ENCODE peak calls at places on chromosomes 5 and 9, in ten cellular contexts. Z, S, K, T, Q, H, E, I, B and M are unnamed samples.

GRCh38 chr9:128456613-128457061 is 831 bp downstream of the ODF2 start:
- DNase-seq in I (peak; percentile 62), K (peak; percentile 66), T (peak; percentile 84), H (peak; percentile 58), Q (peak; percentile 59), Z (peak; percentile 72), E (peak; percentile 48), S (peak; percentile 58), B (peak; percentile 89), M (peak; percentile 60)

GRCh38 chr5:143657814-143658395 is 154.1 kb upstream of the HMHB1 start:
- DNase-seq in B (no peak), Z (no peak), I (peak; percentile 50), Q (peak; percentile 72), K (no peak), H (no peak), T (no peak), S (no peak), E (no peak), M (no peak)

GRCh38 chr5:92956886-92957285 is 624.1 kb downstream of the NR2F1-AS1 start:
- DNase-seq in K (no peak), I (no peak), S (no peak), Q (no peak), Z (no peak), T (no peak), B (no peak), H (no peak), E (no peak), M (no peak)

GRCh38 chr9:132182609-132183073 is 20.8 kb downstream of the NTNG2 start:
- DNase-seq in I (no peak), K (no peak), B (peak; percentile 69), Z (no peak), T (no peak), S (no peak), Q (no peak), E (no peak), H (no peak), M (no peak)

GRCh38 chr5:131821221-131821620 is 24.4 kb upstream of the FNIP1 start:
- DNase-seq in Z (no peak), B (no peak), H (peak; percentile 19), S (no peak), I (no peak), E (no peak), Q (no peak), T (no peak), K (no peak), M (no peak)

GRCh38 chr5:171847026-171847425 is 61.4 kb downstream of the SMIM23 start:
- DNase-seq in Z (no peak), K (no peak), H (no peak), S (no peak), I (no peak), T (no peak), B (no peak), Q (no peak), E (no peak), M (no peak)

GRCh38 chr5:97550164-97550563 is 367.1 kb upstream of the RIOK2 start:
- DNase-seq in T (no peak), Z (no peak), I (no peak), S (no peak), K (no peak), B (peak; percentile 46), Q (peak; percentile 21), E (no peak), H (peak; percentile 72), M (no peak)

GRCh38 chr5:136087961-136088871 is 44.4 kb upstream of the SMAD5 start:
- DNase-seq in K (no peak), B (no peak), I (no peak), Q (no peak), S (peak; percentile 87), Z (peak; percentile 86), T (peak; percentile 93), E (no peak), H (peak; percentile 36), M (peak; percentile 67)

GRCh38 chr5:157269165-157269671 is 3.3 kb downstream of the CYFIP2 start:
- DNase-seq in Q (no peak), S (no peak), K (no peak), T (no peak), H (no peak), E (no peak), B (peak; percentile 73), I (no peak), Z (no peak), M (no peak)

GRCh38 chr5:81856948-81857928 is 106.3 kb upstream of the SSBP2 start:
- DNase-seq in B (peak; percentile 69), H (no peak), K (no peak), T (peak; percentile 88), I (no peak), S (peak; percentile 14), Z (peak; percentile 86), Q (peak; percentile 57), E (no peak), M (peak; percentile 49)

GRCh38 chr5:52985306-52985705 is 3.8 kb upstream of the ITGA2 start:
- DNase-seq in K (no peak), T (no peak), Z (no peak), H (peak; percentile 56), B (no peak), I (no peak), Q (peak; percentile 82), E (no peak), S (no peak), M (no peak)

GRCh38 chr5:90645024-90645610 is 86.5 kb downstream of the ADGRV1 start:
- DNase-seq in E (no peak), T (no peak), K (no peak), S (no peak), I (peak; percentile 37), B (peak; percentile 65), Z (no peak), Q (no peak), H (no peak), M (no peak)

GRCh38 chr9:93536874-93537273 is 39.5 kb upstream of the PHF2 start:
- DNase-seq in K (no peak), Q (no peak), S (no peak), Z (no peak), T (no peak), I (no peak), E (no peak), B (peak; percentile 43), H (no peak), M (no peak)

GRCh38 chr5:149358294-149358651 is 427 bp downstream of the PCYOX1L start:
- DNase-seq in T (peak; percentile 79), B (peak; percentile 29), H (no peak), S (peak; percentile 43), Q (peak; percentile 39), K (peak; percentile 30), E (peak; percentile 44), I (no peak), Z (peak; percentile 42), M (no peak)

GRCh38 chr5:98307811-98308210 is 465.7 kb upstream of the RGMB start:
- DNase-seq in I (no peak), Q (peak; percentile 95), E (no peak), S (no peak), K (no peak), T (no peak), Z (no peak), H (peak; percentile 92), B (no peak), M (no peak)

GRCh38 chr9:72753261-72753893 is 199.5 kb downstream of the ALDH1A1 start:
- DNase-seq in S (no peak), T (no peak), H (peak; percentile 31), B (no peak), K (no peak), Z (no peak), Q (peak; percentile 4), I (no peak), E (no peak), M (no peak)

GRCh38 chr9:15306068-15306756 is 804 bp downstream of the TTC39B start:
- DNase-seq in E (peak; percentile 53), T (peak; percentile 79), Z (peak; percentile 38), Q (peak; percentile 51), I (peak; percentile 59), K (peak; percentile 46), H (peak; percentile 56), S (peak; percentile 59), B (peak; percentile 73), M (peak; percentile 78)

GRCh38 chr5:11459716-11460115 is 444.5 kb downstream of the CTNND2 start:
- DNase-seq in B (no peak), E (no peak), S (no peak), I (no peak), K (no peak), Q (no peak), Z (no peak), T (no peak), H (no peak), M (no peak)

GRCh38 chr5:119996128-119996527 is 366.8 kb downstream of the FAM170A start:
- DNase-seq in T (no peak), K (no peak), Z (no peak), S (no peak), I (no peak), B (no peak), E (no peak), Q (peak; percentile 37), H (peak; percentile 41), M (no peak)

GRCh38 chr9:129702563-129702962 is 37.1 kb downstream of the PRRX2 start:
- DNase-seq in Z (no peak), S (no peak), B (no peak), I (no peak), K (no peak), E (no peak), T (no peak), Q (peak; percentile 26), H (peak; percentile 88), M (peak; percentile 22)
- H3K4me1 ChIP-seq in Z (peaks cover 12% of the 10 kb centered on the region), S (no peaks in the 10 kb centered on the region), B (no peaks in the 10 kb centered on the region), I (no peaks in the 10 kb centered on the region), K (no peaks in the 10 kb centered on the region), E (no peaks in the 10 kb centered on the region), T (peaks cover 12% of the 10 kb centered on the region), Q (peaks cover 7% of the 10 kb centered on the region), H (peaks cover 34% of the 10 kb centered on the region), M (no peaks in the 10 kb centered on the region)

GRCh38 chr5:6483880-6484382 is 35.3 kb downstream of the UBE2QL1 start:
- DNase-seq in K (no peak), Q (no peak), Z (no peak), B (no peak), E (no peak), I (no peak), S (no peak), H (no peak), T (no peak), M (no peak)
- H3K4me1 ChIP-seq in K (peaks cover 4% of the 10 kb centered on the region), Q (no peaks in the 10 kb centered on the region), Z (peaks cover 35% of the 10 kb centered on the region), B (no peaks in the 10 kb centered on the region), E (no peaks in the 10 kb centered on the region), I (no peaks in the 10 kb centered on the region), S (no peaks in the 10 kb centered on the region), H (no peaks in the 10 kb centered on the region), T (peaks cover 16% of the 10 kb centered on the region), M (no peaks in the 10 kb centered on the region)

DNA sequence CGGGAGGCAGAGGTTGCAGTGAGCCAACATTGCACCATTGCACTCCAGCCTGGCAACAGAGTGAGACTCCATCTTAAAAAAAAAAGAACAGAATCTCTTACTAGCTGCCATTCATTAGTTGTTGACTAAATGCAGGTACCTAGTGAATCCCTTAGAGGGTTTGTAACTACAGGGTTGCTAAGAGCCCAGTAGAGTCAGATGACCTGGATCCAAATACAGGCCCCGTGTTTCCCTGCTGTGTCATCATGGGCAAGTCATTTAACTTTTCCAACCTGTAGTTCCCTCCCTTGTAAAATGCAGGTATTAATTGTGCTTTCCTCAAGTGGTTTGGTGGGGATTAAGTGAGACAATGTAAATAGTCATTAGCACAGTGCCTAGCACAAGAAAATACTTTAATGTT is 32.8 kb downstream of the PLAC8L1 start:
- DNase-seq in B (peak; percentile 55), K (no peak), E (no peak), T (no peak), H (no peak), Q (no peak), Z (no peak), I (no peak), S (no peak), M (no peak)
- H3K4me1 ChIP-seq in B (peaks cover 50% of the 10 kb centered on the region), K (no peaks in the 10 kb centered on the region), E (no peaks in the 10 kb centered on the region), T (peaks cover 47% of the 10 kb centered on the region), H (no peaks in the 10 kb centered on the region), Q (no peaks in the 10 kb centered on the region), Z (peaks cover 74% of the 10 kb centered on the region), I (peaks cover 8% of the 10 kb centered on the region), S (no peaks in the 10 kb centered on the region), M (no peaks in the 10 kb centered on the region)

GRCh38 chr9:135378751-135379150 is 100.8 kb upstream of the PPP1R26 start:
- DNase-seq in B (no peak), Z (no peak), I (no peak), H (no peak), S (no peak), E (no peak), K (no peak), T (no peak), Q (no peak), M (no peak)
- H3K4me1 ChIP-seq in B (no peaks in the 10 kb centered on the region), Z (no peaks in the 10 kb centered on the region), I (no peaks in the 10 kb centered on the region), H (no peaks in the 10 kb centered on the region), S (no peaks in the 10 kb centered on the region), E (no peaks in the 10 kb centered on the region), K (no peaks in the 10 kb centered on the region), T (no peaks in the 10 kb centered on the region), Q (no peaks in the 10 kb centered on the region), M (no peaks in the 10 kb centered on the region)